ENCODE peak calls at places on chromosomes 13 and 19, in seven cellular contexts. V is endothelial cell of umbilical vein, G is DMS53, P is islet precursor cell, T is GM12865, E is ACHN, F is Right ventricle myocardium inferior. U is an unnamed sample.

GRCh38 chr13:38844581-38844980 is 146.1 kb downstream of the STOML3 start:
- DNase-seq in V (no peak), G (no peak), P (peak), T (no peak), E (no peak), F (no peak), U (no peak)

GRCh38 chr19:13537454-13537853 is 31.2 kb upstream of the CACNA1A start:
- DNase-seq in V (no peak), G (peak), P (no peak), T (no peak), E (no peak), F (no peak), U (no peak)

GRCh38 chr13:47897411-47898050 is 103.5 kb downstream of the SUCLA2 start:
- DNase-seq in V (no peak), G (no peak), P (peak), T (no peak), E (no peak), F (no peak), U (no peak)

GRCh38 chr13:91046715-91047327 is 300.7 kb upstream of the MIR17HG start:
- DNase-seq in V (no peak), G (no peak), P (no peak), T (no peak), E (peak), F (no peak), U (no peak)

GRCh38 chr19:46471116-46471733 is at the start of gene PNMA8A:
- DNase-seq in V (peak), G (peak), P (peak), T (no peak), E (peak), F (peak), U (peak)

GRCh38 chr19:12665646-12666304 is 767 bp downstream of the MAN2B1 start:
- DNase-seq in V (no peak), G (no peak), P (peak), T (peak), E (no peak), F (no peak), U (no peak)

GRCh38 chr13:101838305-101838835 is 385.9 kb downstream of the ITGBL1 start:
- DNase-seq in V (no peak), G (no peak), P (no peak), T (no peak), E (no peak), F (no peak), U (no peak)

GRCh38 chr13:98507060-98507797 is 69.7 kb downstream of the STK24 start:
- DNase-seq in V (peak), G (peak), P (peak), T (no peak), E (peak), F (no peak), U (no peak)

GRCh38 chr19:38837656-38838121 is 6.1 kb upstream of the ECH1 start:
- DNase-seq in V (no peak), G (peak), P (peak), T (no peak), E (no peak), F (no peak), U (no peak)